ENCODE peak calls at places on chromosomes 11 and 22, in ten cellular contexts. W, T, I, O, R, B, X, A, U and M are unnamed samples. For H3K4me1, the result is how much of the 10 kb centered on the place peaks cover.

GRCh38 chr11:132942611-132943324 is 589.5 kb downstream of the OPCML start:
- DNase-seq in W (no peak), T (no peak), I (no peak), O (no peak), R (no peak), B (no peak), X (no peak), A (no peak), U (no peak), M (no peak)

GRCh38 chr11:76455931-76456330 is 11.1 kb downstream of the EMSY start:
- DNase-seq in W (no peak), T (no peak), I (no peak), O (no peak), R (no peak), B (no peak), X (peak), A (no peak), U (no peak), M (no peak)

GRCh38 chr11:60124802-60125432 is 36.5 kb downstream of the MS4A2 start:
- DNase-seq in W (no peak), T (no peak), I (no peak), O (no peak), R (no peak), B (peak), X (no peak), A (no peak), U (no peak), M (no peak)

GRCh38 chr11:74650498-74650897 is 58.1 kb downstream of the POLD3 start:
- DNase-seq in W (no peak), T (no peak), I (no peak), O (no peak), R (no peak), B (no peak), X (peak), A (no peak), U (no peak), M (peak)

GRCh38 chr11:119615003-119615878 is 113.8 kb downstream of the NECTIN1 start:
- DNase-seq in W (no peak), T (no peak), I (peak), O (no peak), R (no peak), B (peak), X (peak), A (no peak), U (peak), M (no peak)

GRCh38 chr22:46070722-46071450 is 79.4 kb upstream of the PPARA start:
- DNase-seq in W (peak), T (no peak), I (peak), O (peak), R (peak), B (peak), X (peak), A (peak), U (no peak), M (peak)

GRCh38 chr11:116244889-116245288 is 527.9 kb downstream of the BUD13 start:
- DNase-seq in W (no peak), T (no peak), I (no peak), O (no peak), R (no peak), B (no peak), X (no peak), A (no peak), U (no peak), M (no peak)

GRCh38 chr22:40463727-40464126 is 93.3 kb downstream of the SGSM3 start:
- DNase-seq in W (no peak), T (no peak), I (no peak), O (no peak), R (no peak), B (no peak), X (no peak), A (no peak), U (no peak), M (no peak)

GRCh38 chr11:8989411-8989810 is 14.4 kb downstream of the NRIP3 start:
- DNase-seq in W (no peak), T (no peak), I (peak), O (no peak), R (no peak), B (no peak), X (peak), A (no peak), U (no peak), M (no peak)

GRCh38 chr11:65279713-65280459 is 18.1 kb downstream of the POLA2 start:
- DNase-seq in W (peak), T (peak), I (peak), O (no peak), R (no peak), B (peak), X (peak), A (no peak), U (peak), M (peak)

GRCh38 chr11:117143390-117143789 is 697 bp upstream of the PAFAH1B2 start:
- DNase-seq in W (peak), T (peak), I (peak), O (peak), R (peak), B (no peak), X (peak), A (no peak), U (peak), M (peak)

GRCh38 chr22:40741116-40741515 is 61.8 kb downstream of the MCHR1 start:
- DNase-seq in W (no peak), T (no peak), I (no peak), O (no peak), R (no peak), B (no peak), X (no peak), A (no peak), U (no peak), M (no peak)

GRCh38 chr11:20368441-20368840 is 4.9 kb downstream of the HTATIP2 start:
- DNase-seq in W (no peak), T (no peak), I (peak), O (no peak), R (no peak), B (no peak), X (peak), A (no peak), U (no peak), M (no peak)

GRCh38 chr11:47248304-47248663 is 330 bp downstream of the ACP2 start:
- DNase-seq in W (no peak), T (peak), I (no peak), O (no peak), R (no peak), B (peak), X (peak), A (no peak), U (no peak), M (no peak)

GRCh38 chr11:63826471-63827190 is 12.3 kb upstream of the MARK2 start:
- DNase-seq in W (no peak), T (no peak), I (no peak), O (no peak), R (no peak), B (no peak), X (no peak), A (no peak), U (no peak), M (no peak)

GRCh38 chr11:61362542-61362875 is 335 bp downstream of the TMEM138 start:
- DNase-seq in W (no peak), T (no peak), I (peak), O (no peak), R (no peak), B (peak), X (peak), A (no peak), U (no peak), M (no peak)

GRCh38 chr11:114211444-114212122 is 84.6 kb upstream of the NNMT start:
- DNase-seq in W (no peak), T (no peak), I (no peak), O (no peak), R (no peak), B (no peak), X (no peak), A (no peak), U (no peak), M (no peak)

GRCh38 chr11:102157219-102157618 is 47.0 kb downstream of the YAP1 start:
- DNase-seq in W (peak), T (peak), I (peak), O (no peak), R (no peak), B (no peak), X (peak), A (no peak), U (no peak), M (peak)

GRCh38 chr11:5280582-5281102 is 10.9 kb upstream of the HBE1 start:
- DNase-seq in W (peak), T (peak), I (peak), O (no peak), R (no peak), B (peak), X (peak), A (no peak), U (peak), M (peak)

GRCh38 chr22:20036535-20037392 is 15.9 kb downstream of the TANGO2 start:
- DNase-seq in W (no peak), T (no peak), I (no peak), O (no peak), R (no peak), B (peak), X (no peak), A (no peak), U (no peak), M (no peak)

GRCh38 chr11:85742873-85743275 is 56.9 kb upstream of the CCDC89 start:
- DNase-seq in W (no peak), T (no peak), I (peak), O (no peak), R (no peak), B (no peak), X (no peak), A (no peak), U (no peak), M (no peak)

GRCh38 chr22:44181033-44181911 is 547 bp downstream of the PARVG start:
- DNase-seq in W (no peak), T (no peak), I (peak), O (peak), R (peak), B (no peak), X (peak), A (peak), U (no peak), M (no peak)

GRCh38 chr11:27701262-27702105 is 1.2 kb upstream of the BDNF start:
- DNase-seq in W (no peak), T (peak), I (peak), O (no peak), R (no peak), B (peak), X (peak), A (no peak), U (no peak), M (peak)

GRCh38 chr11:34585870-34586654 is 34.8 kb upstream of the EHF start:
- DNase-seq in W (no peak), T (no peak), I (peak), O (no peak), R (no peak), B (no peak), X (peak), A (no peak), U (peak), M (no peak)

GRCh38 chr22:34414467-34415440 is 494.5 kb upstream of the LARGE1 start:
- DNase-seq in W (no peak), T (peak), I (peak), O (no peak), R (no peak), B (no peak), X (peak), A (no peak), U (peak), M (no peak)

GRCh38 chr11:95599959-95600586 is 189.5 kb downstream of the FAM76B start:
- DNase-seq in W (no peak), T (no peak), I (no peak), O (no peak), R (no peak), B (no peak), X (no peak), A (no peak), U (no peak), M (no peak)

GRCh38 chr22:28029201-28029948 is 110.3 kb upstream of the PITPNB start:
- DNase-seq in W (no peak), T (peak), I (peak), O (peak), R (no peak), B (peak), X (peak), A (peak), U (no peak), M (peak)

GRCh38 chr11:67274768-67275605 is 8.7 kb downstream of the GRK2 start:
- DNase-seq in W (peak), T (peak), I (no peak), O (peak), R (peak), B (peak), X (no peak), A (peak), U (no peak), M (peak)

GRCh38 chr11:67276821-67277230 is 10.6 kb downstream of the GRK2 start:
- DNase-seq in W (no peak), T (no peak), I (no peak), O (peak), R (peak), B (peak), X (no peak), A (peak), U (no peak), M (peak)

GRCh38 chr11:67277231-67277961 is 11.1 kb downstream of the GRK2 start:
- DNase-seq in W (peak), T (peak), I (no peak), O (peak), R (peak), B (peak), X (peak), A (peak), U (no peak), M (peak)

GRCh38 chr11:67273260-67273990 is 7.2 kb downstream of the GRK2 start:
- DNase-seq in W (peak), T (no peak), I (no peak), O (no peak), R (peak), B (peak), X (no peak), A (peak), U (no peak), M (no peak)

GRCh38 chr11:67275606-67276409 is 9.5 kb downstream of the GRK2 start:
- DNase-seq in W (no peak), T (no peak), I (no peak), O (no peak), R (peak), B (peak), X (no peak), A (peak), U (no peak), M (peak)
- H3K4me1 ChIP-seq in W (under half), T (half or more), I (under half), O (half or more), R (half or more), B (under half), X (under half), A (half or more), U (under half), M (half or more)

GRCh38 chr11:82225502-82225901 is 508.2 kb downstream of the FAM181B start:
- DNase-seq in W (no peak), T (no peak), I (no peak), O (no peak), R (no peak), B (no peak), X (no peak), A (no peak), U (no peak), M (no peak)

GRCh38 chr11:82225930-82226329 is 507.7 kb downstream of the FAM181B start:
- DNase-seq in W (no peak), T (no peak), I (no peak), O (no peak), R (no peak), B (no peak), X (no peak), A (no peak), U (no peak), M (no peak)

GRCh38 chr11:82234256-82234655 is 499.4 kb downstream of the FAM181B start:
- DNase-seq in W (no peak), T (no peak), I (no peak), O (no peak), R (no peak), B (no peak), X (no peak), A (no peak), U (no peak), M (no peak)

GRCh38 chr11:82233211-82233610 is 500.5 kb downstream of the FAM181B start:
- DNase-seq in W (no peak), T (no peak), I (no peak), O (no peak), R (no peak), B (no peak), X (no peak), A (no peak), U (no peak), M (no peak)

GRCh38 chr11:82229346-82229745 is 504.3 kb downstream of the FAM181B start:
- DNase-seq in W (no peak), T (no peak), I (peak), O (no peak), R (no peak), B (no peak), X (no peak), A (no peak), U (no peak), M (no peak)
- TF ChIP-seq CTCF in W (no peak), T (no peak), I (peak), O (no peak), R (no peak), B (no peak), X (no peak), A (no peak), U (peak), M (no peak)

GRCh38 chr11:1881442-1882264 is 10.0 kb downstream of the PRR33 start:
- DNase-seq in W (peak), T (peak), I (no peak), O (no peak), R (peak), B (peak), X (no peak), A (peak), U (no peak), M (peak)
- H3K4me1 ChIP-seq in W (under half), T (half or more), I (under half), O (under half), R (under half), B (under half), X (under half), A (half or more), U (under half), M (under half)

GRCh38 chr11:83039566-83039965 is 32.1 kb downstream of the RAB30 start:
- DNase-seq in W (no peak), T (no peak), I (no peak), O (no peak), R (no peak), B (no peak), X (no peak), A (no peak), U (no peak), M (no peak)
- TF ChIP-seq CTCF in W (no peak), T (no peak), I (no peak), O (no peak), R (no peak), B (no peak), X (no peak), A (no peak), U (no peak), M (no peak)